ENCODE peak calls at places on chromosomes 13 and 19, in seven cellular contexts. M is GM12865; L is cardiac muscle cell; A is GM10248; B is ACHN; E is naive thymus-derived CD4-positive, alpha-beta T cell; J is fibroblast of pulmonary artery. Z is an unnamed sample.

GRCh38 chr19:53055117-53055516 is 10.6 kb downstream of the ERVV-2 start:
- DNase-seq in M (no peak), L (peak), A (no peak), B (no peak), E (no peak), J (no peak), Z (no peak)

GRCh38 chr19:7294571-7295212 is 478 bp upstream of the INSR start:
- DNase-seq in M (peak), L (peak), A (peak), B (no peak), E (no peak), J (peak), Z (peak)

GRCh38 chr13:27796544-27797227 is 4.4 kb downstream of the GSX1 start:
- DNase-seq in M (no peak), L (no peak), A (no peak), B (no peak), E (no peak), J (no peak), Z (no peak)

GRCh38 chr13:71786815-71787214 is 80.2 kb downstream of the DACH1 start:
- DNase-seq in M (no peak), L (no peak), A (no peak), B (no peak), E (no peak), J (no peak), Z (no peak)

GRCh38 chr13:106917673-106918652 is 350.0 kb upstream of the ARGLU1 start:
- DNase-seq in M (peak), L (peak), A (peak), B (peak), E (peak), J (peak), Z (peak)

GRCh38 chr19:19591133-19591825 is 27.2 kb downstream of the PBX4 start:
- DNase-seq in M (peak), L (no peak), A (peak), B (peak), E (no peak), J (peak), Z (no peak)

GRCh38 chr13:51396352-51396751 is 56.5 kb downstream of the INTS6 start:
- DNase-seq in M (peak), L (no peak), A (peak), B (no peak), E (no peak), J (peak), Z (peak)

GRCh38 chr13:79621449-79621848 is 140.5 kb downstream of the NDFIP2 start:
- DNase-seq in M (peak), L (no peak), A (no peak), B (no peak), E (no peak), J (no peak), Z (no peak)

GRCh38 chr19:11708457-11708856 is 30.3 kb downstream of the ZNF823 start:
- DNase-seq in M (peak), L (no peak), A (peak), B (no peak), E (no peak), J (no peak), Z (no peak)

GRCh38 chr19:39846176-39846677 is at the start of gene FBL:
- DNase-seq in M (peak), L (peak), A (peak), B (peak), E (peak), J (peak), Z (peak)

GRCh38 chr19:54138777-54139256 is 1.3 kb downstream of the CNOT3 start:
- DNase-seq in M (no peak), L (no peak), A (no peak), B (no peak), E (no peak), J (no peak), Z (no peak)

GRCh38 chr19:46844067-46844489 is 6.6 kb downstream of the AP2S1 start:
- DNase-seq in M (no peak), L (no peak), A (no peak), B (no peak), E (no peak), J (peak), Z (no peak)

GRCh38 chr19:1340681-1341469 is 42.8 kb upstream of the NDUFS7 start:
- DNase-seq in M (no peak), L (no peak), A (no peak), B (no peak), E (no peak), J (no peak), Z (no peak)

GRCh38 chr19:30363073-30363472 is 9.1 kb upstream of the ZNF536 start:
- DNase-seq in M (no peak), L (no peak), A (no peak), B (no peak), E (no peak), J (no peak), Z (no peak)

GRCh38 chr13:40503966-40504591 is 162.4 kb downstream of the FOXO1 start:
- DNase-seq in M (no peak), L (no peak), A (no peak), B (no peak), E (no peak), J (peak), Z (no peak)

GRCh38 chr19:13906525-13906904 is 514 bp downstream of the CC2D1A start:
- DNase-seq in M (peak), L (no peak), A (no peak), B (no peak), E (no peak), J (no peak), Z (peak)

GRCh38 chr19:28929026-28929425 is 283.9 kb downstream of the UQCRFS1 start:
- DNase-seq in M (no peak), L (no peak), A (no peak), B (no peak), E (no peak), J (no peak), Z (no peak)

GRCh38 chr19:1761528-1762242 is 8.4 kb downstream of the ONECUT3 start:
- DNase-seq in M (no peak), L (no peak), A (no peak), B (no peak), E (no peak), J (no peak), Z (no peak)

GRCh38 chr13:27006519-27007161 is 165.0 kb downstream of the USP12 start:
- DNase-seq in M (no peak), L (peak), A (no peak), B (peak), E (no peak), J (peak), Z (no peak)

GRCh38 chr19:46766569-46767317 is 20.5 kb upstream of the STRN4 start:
- DNase-seq in M (peak), L (peak), A (peak), B (no peak), E (no peak), J (no peak), Z (peak)

GRCh38 chr19:38734176-38734425 is 10.2 kb downstream of the CAPN12 start:
- DNase-seq in M (no peak), L (no peak), A (no peak), B (no peak), E (no peak), J (no peak), Z (no peak)

GRCh38 chr13:27117947-27118346 is 53.7 kb downstream of the USP12 start:
- DNase-seq in M (no peak), L (no peak), A (no peak), B (no peak), E (no peak), J (no peak), Z (no peak)

GRCh38 chr13:97337985-97338384 is 96.0 kb upstream of the RAP2A start:
- DNase-seq in M (no peak), L (no peak), A (no peak), B (no peak), E (no peak), J (no peak), Z (no peak)

GRCh38 chr13:51524846-51525566 is 59.3 kb upstream of the WDFY2 start:
- DNase-seq in M (no peak), L (no peak), A (no peak), B (no peak), E (no peak), J (peak), Z (no peak)

GRCh38 chr19:4295972-4296771 is 6.0 kb downstream of the TMIGD2 start:
- DNase-seq in M (no peak), L (no peak), A (no peak), B (no peak), E (no peak), J (no peak), Z (no peak)

GRCh38 chr13:54133721-54134120 is 1105.1 kb downstream of the OLFM4 start:
- DNase-seq in M (no peak), L (no peak), A (no peak), B (no peak), E (no peak), J (no peak), Z (no peak)

GRCh38 chr19:35644987-35645679 is 3.0 kb upstream of the COX6B1 start:
- DNase-seq in M (peak), L (peak), A (peak), B (no peak), E (peak), J (peak), Z (peak)

GRCh38 chr19:10305139-10305806 is 4.3 kb downstream of the ZGLP1 start:
- DNase-seq in M (no peak), L (no peak), A (no peak), B (no peak), E (no peak), J (no peak), Z (no peak)